ENCODE peak calls at places on chromosomes 12 and 14, in nine cellular contexts. W is SK-N-SH, P is K562, X is HepG2, V is transverse colon, M is GM12878, N is suprapubic skin, G is stomach, Y is sigmoid colon. B is an unnamed sample.

GRCh38 chr12:20345866-20346265 is 22.5 kb upstream of the PDE3A start:
- DNase-seq in V (no peak), X (no peak), G (no peak), P (no peak), Y (no peak), M (no peak), W (no peak), N (no peak), B (no peak)

GRCh38 chr12:64178122-64178521 is 44.0 kb downstream of the KICS2 start:
- DNase-seq in N (no peak), P (no peak), V (no peak), G (no peak), M (no peak), X (no peak), W (no peak), Y (no peak), B (no peak)

GRCh38 chr12:11834925-11835324 is 185.5 kb downstream of the ETV6 start:
- DNase-seq in V (no peak), P (no peak), X (no peak), Y (no peak), M (no peak), G (no peak), W (no peak), N (no peak), B (no peak)

GRCh38 chr12:26056335-26056734 is 68.5 kb downstream of the BHLHE41 start:
- DNase-seq in P (no peak), G (peak), W (no peak), X (no peak), N (no peak), V (no peak), M (no peak), Y (no peak), B (peak)

GRCh38 chr12:78726854-78727253 is 137.7 kb upstream of the SYT1 start:
- DNase-seq in W (no peak), M (no peak), Y (no peak), P (no peak), X (no peak), G (no peak), V (no peak), N (no peak), B (no peak)

GRCh38 chr14:42980419-42980818 is 1373.7 kb downstream of the LRFN5 start:
- DNase-seq in V (no peak), P (no peak), G (no peak), W (no peak), X (no peak), N (no peak), Y (no peak), M (no peak), B (no peak)

GRCh38 chr12:91663331-91663998 is 480.8 kb upstream of the DCN start:
- DNase-seq in P (no peak), W (no peak), X (no peak), N (no peak), G (no peak), V (no peak), M (no peak), Y (no peak), B (no peak)

GRCh38 chr12:108332791-108333382 is 6.2 kb downstream of the CMKLR1 start:
- DNase-seq in W (no peak), V (peak), G (no peak), Y (peak), M (no peak), N (peak), X (no peak), P (no peak), B (peak)

GRCh38 chr12:115598827-115599226 is 678.7 kb downstream of the MED13L start:
- DNase-seq in N (no peak), W (no peak), Y (no peak), G (no peak), X (no peak), P (no peak), M (no peak), V (peak), B (no peak)

GRCh38 chr12:26701604-26702215 is 131.3 kb downstream of the ITPR2 start:
- DNase-seq in P (peak), M (no peak), V (no peak), N (no peak), X (peak), Y (no peak), G (no peak), W (peak), B (no peak)

GRCh38 chr12:15709524-15709923 is 79.7 kb downstream of the EPS8 start:
- DNase-seq in W (no peak), P (no peak), G (no peak), V (no peak), N (no peak), M (no peak), X (no peak), Y (no peak), B (no peak)

GRCh38 chr14:54343276-54344121 is 53.3 kb upstream of the CDKN3 start:
- DNase-seq in P (no peak), N (no peak), Y (no peak), G (no peak), V (no peak), W (peak), M (no peak), X (peak), B (peak)

GRCh38 chr12:68450947-68451260 is 118.7 kb upstream of the MDM1 start:
- DNase-seq in W (no peak), V (no peak), M (no peak), N (no peak), P (no peak), Y (no peak), X (no peak), G (no peak), B (no peak)

GRCh38 chr14:64117671-64118402 is 176.3 kb downstream of the ESR2 start:
- DNase-seq in Y (no peak), V (no peak), M (no peak), W (no peak), X (no peak), N (no peak), G (peak), P (no peak), B (peak)

GRCh38 chr14:65170768-65171251 is 68.5 kb upstream of the MAX start:
- DNase-seq in V (peak), G (no peak), M (peak), Y (no peak), N (no peak), P (no peak), W (peak), X (no peak), B (no peak)

GRCh38 chr14:81432171-81432570 is 32.0 kb upstream of the STON2 start:
- DNase-seq in M (no peak), P (peak), X (no peak), N (no peak), V (no peak), G (no peak), Y (no peak), W (no peak), B (no peak)

GRCh38 chr12:34601689-34602088 is 579.4 kb downstream of the ALG10 start:
- DNase-seq in M (no peak), W (peak), P (no peak), V (no peak), G (no peak), Y (no peak), X (no peak), N (peak), B (peak)

DNA sequence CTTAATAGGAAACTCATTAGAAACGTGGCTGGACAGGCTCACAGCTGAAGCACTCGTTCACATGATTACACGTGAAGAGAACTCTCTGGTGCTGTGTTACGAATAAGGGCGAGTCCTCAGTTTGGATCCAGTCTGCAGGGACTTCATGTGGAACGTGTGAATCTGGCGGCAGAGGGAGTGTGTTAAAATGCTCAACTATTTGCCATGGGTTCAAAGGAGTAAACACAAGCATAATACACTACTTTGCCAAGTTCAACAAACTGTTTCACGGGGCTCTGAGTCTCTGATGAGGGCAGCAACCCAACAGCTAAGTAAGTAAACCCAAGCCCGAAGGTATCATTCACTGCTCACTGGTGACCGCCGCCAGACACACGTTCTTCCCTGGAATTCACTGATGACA is 42.4 kb downstream of the NUAK1 start:
- DNase-seq in V (no peak), M (no peak), Y (peak), X (no peak), W (no peak), P (no peak), G (peak), N (peak), B (no peak)
- TF ChIP-seq POLR2AphosphoS5 in V (no peak), M (no peak), Y (no peak), X (no peak), W (no peak), P (no peak), G (no peak), N (peak), B (no peak)

GRCh38 chr14:99190696-99191662 is 81.0 kb downstream of the BCL11B start:
- DNase-seq in X (no peak), N (no peak), W (no peak), M (no peak), V (no peak), Y (no peak), P (no peak), G (no peak), B (no peak)
- TF ChIP-seq EP300 in X (no peak), N (no peak), W (no peak), M (no peak), V (no peak), Y (no peak), P (no peak), G (no peak), B (no peak)

DNA sequence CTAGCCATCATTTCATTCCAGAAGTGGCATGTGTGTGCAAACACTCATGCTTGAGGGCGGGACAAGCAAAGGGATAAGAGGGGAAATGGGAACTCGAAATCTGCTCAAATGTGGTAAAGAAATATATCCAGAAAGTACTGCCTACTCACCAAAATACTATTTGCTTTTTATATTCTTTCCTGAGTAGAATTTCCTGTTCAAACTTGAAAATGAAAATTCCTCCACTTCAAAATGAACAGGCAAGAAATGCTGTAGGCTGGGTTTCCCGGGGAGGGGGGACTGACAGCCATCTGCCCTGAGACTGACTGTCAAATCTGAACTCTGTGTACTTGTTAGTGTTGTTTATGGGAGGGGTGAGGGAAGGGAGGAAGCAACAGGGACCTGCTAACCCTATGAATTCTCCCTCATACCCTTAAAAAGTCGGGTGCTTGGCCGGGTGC is 34.6 kb downstream of the NTF3 start:
- DNase-seq in W (no peak), Y (no peak), N (no peak), P (no peak), M (no peak), V (no peak), X (no peak), G (no peak), B (no peak)
- H3K27ac ChIP-seq in W (no peak), Y (no peak), N (no peak), P (no peak), M (no peak), V (no peak), X (no peak), G (no peak), B (no peak)

GRCh38 chr12:62983594-62983993 is 48.6 kb upstream of the PPM1H start:
- DNase-seq in X (peak), N (no peak), W (no peak), M (no peak), P (no peak), V (no peak), G (peak), Y (no peak), B (no peak)
- TF ChIP-seq POLR2AphosphoS5 in X (no peak), N (no peak), W (no peak), M (no peak), P (no peak), V (no peak), G (no peak), Y (no peak), B (no peak)

GRCh38 chr12:80264891-80265290 is 165.6 kb downstream of the OTOGL start:
- DNase-seq in N (no peak), Y (no peak), W (no peak), M (no peak), X (no peak), V (no peak), P (no peak), G (no peak), B (no peak)

GRCh38 chr12:80262372-80263170 is 163.2 kb downstream of the OTOGL start:
- DNase-seq in X (no peak), G (no peak), P (no peak), W (no peak), Y (no peak), N (no peak), V (no peak), M (no peak), B (no peak)

GRCh38 chr12:80260269-80260668 is 160.9 kb downstream of the OTOGL start:
- DNase-seq in G (no peak), Y (no peak), W (no peak), N (no peak), P (no peak), M (no peak), V (no peak), X (no peak), B (no peak)

GRCh38 chr12:80261403-80261802 is 162.1 kb downstream of the OTOGL start:
- DNase-seq in N (no peak), X (no peak), P (no peak), W (no peak), V (no peak), Y (no peak), M (no peak), G (no peak), B (no peak)

GRCh38 chr12:80264386-80264785 is 165.0 kb downstream of the OTOGL start:
- DNase-seq in V (no peak), G (no peak), P (no peak), W (no peak), X (no peak), Y (no peak), N (no peak), M (no peak), B (no peak)
- TF ChIP-seq EP300 in V (no peak), G (no peak), P (no peak), W (no peak), X (no peak), Y (no peak), N (no peak), M (no peak), B (no peak)

DNA sequence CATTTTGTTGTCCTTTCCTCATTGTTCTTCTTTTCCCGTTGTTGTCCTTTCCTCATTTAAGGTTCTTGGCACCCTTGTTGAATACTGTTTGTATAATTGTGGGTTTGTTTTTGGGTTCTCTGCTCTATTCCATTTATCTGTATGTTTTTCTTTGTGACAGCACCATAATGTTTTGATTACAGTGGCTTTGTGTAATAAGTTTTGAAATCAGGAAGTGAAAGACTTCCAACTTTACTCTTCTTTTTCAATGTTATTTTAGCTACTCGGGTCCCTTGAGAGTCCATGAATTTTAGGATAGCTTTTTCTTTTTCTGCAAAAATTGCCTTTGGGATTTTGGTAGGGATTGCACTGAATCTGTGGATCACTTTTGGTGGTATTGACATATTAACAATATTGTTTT is 28.1 kb downstream of the ETNK1 start:
- DNase-seq in N (no peak), P (no peak), W (no peak), V (no peak), Y (no peak), X (no peak), G (no peak), M (no peak), B (no peak)
- H3K27ac ChIP-seq in N (no peak), P (no peak), W (no peak), V (no peak), Y (no peak), X (no peak), G (no peak), M (no peak), B (no peak)

GRCh38 chr14:104932676-104933631 is 8.3 kb downstream of the PLD4 start:
- DNase-seq in M (no peak), N (peak), V (peak), P (peak), X (peak), Y (peak), G (peak), W (peak), B (peak)
- TF ChIP-seq POLR2AphosphoS5 in M (no peak), N (peak), V (no peak), P (no peak), X (no peak), Y (peak), G (peak), W (no peak), B (peak)

GRCh38 chr12:127628655-127629054 is 638.3 kb upstream of the TMEM132C start:
- DNase-seq in W (no peak), N (no peak), X (no peak), V (no peak), G (no peak), M (no peak), Y (no peak), P (no peak), B (no peak)

GRCh38 chr12:127623362-127623761 is 643.6 kb upstream of the TMEM132C start:
- DNase-seq in G (peak), M (no peak), Y (no peak), N (no peak), P (no peak), X (no peak), W (no peak), V (no peak), B (no peak)

GRCh38 chr12:127625372-127625771 is 641.6 kb upstream of the TMEM132C start:
- DNase-seq in N (no peak), W (no peak), M (no peak), V (no peak), G (no peak), Y (no peak), P (no peak), X (no peak), B (no peak)

GRCh38 chr12:127632431-127632830 is 634.5 kb upstream of the TMEM132C start:
- DNase-seq in G (no peak), P (no peak), W (no peak), M (no peak), Y (no peak), N (no peak), X (no peak), V (no peak), B (no peak)

GRCh38 chr12:127629066-127629820 is 637.7 kb upstream of the TMEM132C start:
- DNase-seq in X (no peak), M (no peak), N (no peak), G (no peak), W (no peak), V (no peak), P (no peak), Y (no peak), B (no peak)
- TF ChIP-seq EP300 in X (no peak), M (no peak), N (no peak), G (no peak), W (no peak), V (no peak), P (no peak), Y (no peak), B (no peak)